ENCODE peak calls at places on chromosome 9, in six cellular contexts. J is HepG2, P is WTC11, U is SK-N-SH, A is IMR-90, M is K562. E is an unnamed sample.

GRCh38 chr9:113155911-113156559 is 5.2 kb downstream of the SLC31A2 start:
- DNase-seq in J (no peak), P (no peak), U (no peak), A (no peak), M (no peak), E (no peak)

GRCh38 chr9:37999501-38000189 is 69.4 kb downstream of the SHB start:
- DNase-seq in J (no peak), P (no peak), U (no peak), A (peak), M (no peak), E (no peak)

GRCh38 chr9:3824062-3824461 is 298.3 kb upstream of the RFX3 start:
- DNase-seq in J (no peak), P (no peak), U (peak), A (no peak), M (no peak), E (no peak)

GRCh38 chr9:2802494-2802921 is 41.4 kb downstream of the PUM3 start:
- DNase-seq in J (peak), P (no peak), U (no peak), A (peak), M (no peak), E (peak)

GRCh38 chr9:98429613-98430012 is 174.2 kb upstream of the TBC1D2 start:
- DNase-seq in J (no peak), P (no peak), U (no peak), A (peak), M (no peak), E (no peak)

GRCh38 chr9:22457448-22457847 is 10.8 kb downstream of the DMRTA1 start:
- DNase-seq in J (no peak), P (peak), U (no peak), A (no peak), M (no peak), E (no peak)

GRCh38 chr9:34374905-34375552 is 1.7 kb downstream of the MYORG start:
- DNase-seq in J (peak), P (peak), U (no peak), A (no peak), M (no peak), E (no peak)

GRCh38 chr9:124693403-124693802 is 77.7 kb downstream of the NR6A1 start:
- DNase-seq in J (no peak), P (no peak), U (no peak), A (no peak), M (no peak), E (no peak)

GRCh38 chr9:93597871-93598646 is 21.7 kb downstream of the PHF2 start:
- DNase-seq in J (no peak), P (peak), U (no peak), A (no peak), M (no peak), E (no peak)

GRCh38 chr9:91048739-91049138 is 247.1 kb downstream of the SYK start:
- DNase-seq in J (no peak), P (no peak), U (no peak), A (no peak), M (no peak), E (no peak)

GRCh38 chr9:126700296-126700695 is 86.6 kb downstream of the LMX1B start:
- DNase-seq in J (no peak), P (peak), U (peak), A (no peak), M (no peak), E (no peak)

GRCh38 chr9:135615666-135616620 is 23.4 kb downstream of the GLT6D1 start:
- DNase-seq in J (no peak), P (no peak), U (peak), A (no peak), M (no peak), E (no peak)

GRCh38 chr9:30851600-30851999 is 1532.8 kb upstream of the ACO1 start:
- DNase-seq in J (no peak), P (no peak), U (no peak), A (no peak), M (no peak), E (no peak)

GRCh38 chr9:135864447-135865049 is 42.8 kb downstream of the CAMSAP1 start:
- DNase-seq in J (peak), P (peak), U (peak), A (peak), M (peak), E (peak)

GRCh38 chr9:133525677-133526076 is 918 bp upstream of the MYMK start:
- DNase-seq in J (no peak), P (no peak), U (no peak), A (no peak), M (no peak), E (no peak)

GRCh38 chr9:99905833-99906402 is 536 bp upstream of the STX17 start:
- DNase-seq in J (no peak), P (no peak), U (peak), A (peak), M (no peak), E (no peak)

GRCh38 chr9:94625835-94626234 is 13.5 kb downstream of the FBP1 start:
- DNase-seq in J (no peak), P (no peak), U (no peak), A (no peak), M (no peak), E (no peak)

GRCh38 chr9:116096046-116096445 is 57.5 kb upstream of the PAPPA start:
- DNase-seq in J (no peak), P (no peak), U (no peak), A (peak), M (no peak), E (no peak)

GRCh38 chr9:20496328-20496727 is 126.0 kb downstream of the MLLT3 start:
- DNase-seq in J (no peak), P (no peak), U (no peak), A (no peak), M (no peak), E (no peak)
- TF ChIP-seq USF2 in J (no peak), P (no peak), U (no peak), A (no peak), M (no peak), E (no peak)

GRCh38 chr9:109109962-109110325 is 9.8 kb downstream of the TMEM245 start:
- DNase-seq in J (peak), P (no peak), U (no peak), A (no peak), M (no peak), E (no peak)

GRCh38 chr9:109108318-109108717 is 11.4 kb downstream of the TMEM245 start:
- DNase-seq in J (no peak), P (no peak), U (no peak), A (peak), M (no peak), E (no peak)

GRCh38 chr9:109113239-109113638 is 6.5 kb downstream of the TMEM245 start:
- DNase-seq in J (no peak), P (no peak), U (no peak), A (no peak), M (no peak), E (no peak)

GRCh38 chr9:109107402-109108240 is 12.1 kb downstream of the TMEM245 start:
- DNase-seq in J (peak), P (no peak), U (no peak), A (peak), M (peak), E (peak)

DNA sequence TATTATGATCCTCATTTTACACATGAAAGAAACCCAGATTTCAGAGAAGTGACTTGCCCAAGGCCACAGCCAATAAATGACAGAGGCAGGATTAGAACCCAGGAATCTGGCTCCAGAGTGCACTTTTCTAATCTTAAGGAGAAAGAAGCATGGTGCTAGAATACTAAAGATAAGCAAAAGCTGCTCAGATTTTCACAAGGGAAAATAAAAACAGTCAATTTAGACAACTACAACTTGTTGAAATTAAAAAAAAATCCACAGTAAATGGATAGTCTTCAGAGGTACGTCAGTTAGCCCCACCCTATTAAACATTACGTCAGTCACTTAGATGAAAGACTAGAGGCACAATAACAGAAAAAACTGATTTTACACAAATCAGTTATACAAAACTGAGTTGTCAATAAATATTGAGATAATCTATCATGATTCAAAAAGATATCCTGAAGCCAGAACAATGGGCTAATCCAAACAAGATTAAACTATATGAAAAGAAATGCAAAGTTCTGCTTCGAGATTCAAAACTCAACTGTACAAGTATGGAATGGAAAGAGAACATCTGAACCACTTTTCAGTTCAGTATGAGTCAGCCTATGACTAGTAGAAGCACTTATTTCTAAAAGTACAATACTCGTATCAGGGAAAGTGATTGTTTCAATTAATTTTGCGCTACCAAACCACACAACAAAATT is 9.3 kb downstream of the TMEM245 start:
- DNase-seq in J (no peak), P (no peak), U (no peak), A (peak), M (no peak), E (peak)
- TF ChIP-seq USF2 in J (no peak), P (no peak), U (no peak), A (no peak), M (no peak), E (no peak)

DNA sequence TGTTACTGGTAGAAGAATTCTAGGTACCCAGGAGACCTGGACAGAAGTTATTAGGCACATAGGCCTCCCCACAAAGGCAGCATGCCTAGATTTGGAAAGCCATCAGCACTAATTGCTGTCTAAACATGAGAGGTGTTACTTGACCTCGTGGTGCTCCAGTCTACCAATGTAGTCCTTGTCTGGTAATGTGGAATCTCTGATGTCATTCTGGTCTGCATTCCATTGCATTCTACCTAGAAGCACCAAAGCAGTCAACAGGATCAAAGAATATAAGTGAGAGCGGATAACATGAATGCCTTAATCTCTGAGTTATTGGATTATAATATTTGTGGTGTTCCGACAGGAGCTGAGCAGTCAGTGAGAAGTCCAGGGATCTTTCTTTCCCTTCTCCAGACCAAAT is 175.2 kb downstream of the PSAT1 start:
- DNase-seq in J (no peak), P (no peak), U (no peak), A (no peak), M (no peak), E (no peak)
- TF ChIP-seq USF2 in J (no peak), P (no peak), U (no peak), A (no peak), M (no peak), E (no peak)

DNA sequence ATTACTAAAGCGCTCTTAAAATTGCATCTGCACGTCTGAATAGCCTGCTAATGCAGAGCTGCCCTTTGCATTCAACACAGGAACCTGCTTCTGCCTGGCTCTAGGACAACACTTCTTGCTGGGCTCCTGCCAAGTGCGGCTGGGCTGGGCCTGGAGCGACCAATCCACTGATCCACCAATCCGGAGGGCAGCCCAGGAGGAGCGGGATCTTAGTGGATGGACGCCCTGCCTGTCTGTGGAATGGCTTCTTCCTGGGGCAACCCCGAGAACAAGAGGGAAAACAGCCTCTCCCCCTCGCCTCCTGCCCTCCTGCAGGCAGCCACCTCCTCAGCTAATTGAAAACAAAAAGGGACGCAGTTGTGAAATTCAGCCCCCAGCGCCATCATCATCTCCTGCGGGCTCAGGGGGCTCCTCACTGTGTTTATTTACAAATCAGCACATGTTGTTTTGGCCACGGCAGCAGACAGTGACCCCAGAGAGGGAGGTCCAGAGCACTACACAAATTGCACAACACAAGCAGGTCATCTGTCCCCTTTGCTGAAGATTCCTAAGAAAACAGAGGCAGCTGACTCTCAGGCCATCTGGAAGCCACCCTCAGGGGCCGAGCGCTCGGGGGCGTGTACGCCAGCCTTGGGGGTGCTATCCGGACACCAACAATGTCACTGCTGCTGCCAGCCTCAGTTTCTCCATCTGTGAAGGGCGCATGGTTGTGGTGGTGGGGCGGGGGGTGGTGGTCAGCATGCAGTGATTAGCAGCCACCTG is 57.3 kb downstream of the GADD45G start:
- DNase-seq in J (peak), P (peak), U (peak), A (peak), M (peak), E (peak)
- TF ChIP-seq USF2 in J (no peak), P (no peak), U (no peak), A (no peak), M (no peak), E (no peak)

GRCh38 chr9:12054235-12054634 is 639.0 kb upstream of the TYRP1 start:
- DNase-seq in J (no peak), P (no peak), U (no peak), A (no peak), M (no peak), E (no peak)
- TF ChIP-seq USF2 in J (no peak), P (no peak), U (no peak), A (no peak), M (no peak), E (no peak)

GRCh38 chr9:127753148-127753547 is 18.1 kb upstream of the TOR2A start:
- DNase-seq in J (no peak), P (no peak), U (no peak), A (no peak), M (no peak), E (no peak)
- TF ChIP-seq USF2 in J (no peak), P (no peak), U (no peak), A (no peak), M (no peak), E (no peak)

GRCh38 chr9:20714442-20715415 is 30.7 kb downstream of the FOCAD start:
- DNase-seq in J (no peak), P (no peak), U (no peak), A (no peak), M (no peak), E (no peak)

GRCh38 chr9:20707708-20708107 is 23.6 kb downstream of the FOCAD start:
- DNase-seq in J (no peak), P (no peak), U (no peak), A (no peak), M (no peak), E (no peak)

DNA sequence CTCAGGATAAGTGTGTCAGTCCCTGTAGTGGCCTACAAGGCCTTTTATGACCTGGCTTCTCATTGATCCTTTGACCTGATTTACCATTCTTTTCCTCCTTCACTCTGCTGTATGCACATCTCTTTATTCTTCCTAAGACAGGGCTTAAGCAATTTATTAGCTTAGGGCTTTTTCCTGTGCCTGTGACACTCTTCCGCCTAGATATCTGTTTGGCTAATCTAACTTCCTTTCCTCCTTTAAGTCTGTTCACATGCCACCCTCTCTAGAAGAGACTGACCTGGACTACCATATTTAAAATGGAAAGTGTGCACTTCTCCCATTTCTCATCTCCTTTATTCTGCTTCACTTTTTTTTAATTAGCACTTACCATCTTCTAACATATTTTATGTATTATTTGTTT is 29.1 kb downstream of the FOCAD start:
- DNase-seq in J (no peak), P (no peak), U (no peak), A (no peak), M (no peak), E (no peak)
- TF ChIP-seq USF2 in J (no peak), P (no peak), U (no peak), A (no peak), M (no peak), E (no peak)

GRCh38 chr9:70318002-70318401 is 59.2 kb downstream of the SMC5 start:
- DNase-seq in J (peak), P (peak), U (no peak), A (no peak), M (no peak), E (peak)
- TF ChIP-seq USF2 in J (no peak), P (no peak), U (no peak), A (no peak), M (no peak), E (no peak)

DNA sequence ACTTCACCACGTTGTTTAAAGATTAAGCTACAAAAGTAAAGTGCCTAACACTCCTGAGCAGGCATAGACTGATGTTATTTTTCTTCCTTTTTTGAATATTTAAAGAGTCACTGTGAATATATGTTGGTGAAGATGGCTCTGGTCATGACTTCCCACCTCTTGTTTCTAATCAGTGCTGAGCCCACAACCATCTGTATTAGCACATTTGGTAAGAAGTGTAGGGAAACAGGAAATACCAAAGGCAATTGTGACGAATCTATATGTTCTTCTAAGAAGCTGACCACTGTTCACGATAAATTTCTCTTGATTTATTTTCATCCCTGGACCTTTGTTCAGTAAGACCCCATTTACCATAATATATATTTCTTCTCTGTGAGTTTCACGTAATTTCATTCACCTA is 108.3 kb upstream of the PCA3 start:
- DNase-seq in J (no peak), P (no peak), U (no peak), A (no peak), M (no peak), E (no peak)
- TF ChIP-seq USF2 in J (no peak), P (no peak), U (no peak), A (no peak), M (no peak), E (no peak)

GRCh38 chr9:120713257-120714087 is 798 bp downstream of the MEGF9 start:
- DNase-seq in J (no peak), P (peak), U (peak), A (no peak), M (peak), E (peak)
- TF ChIP-seq USF2 in J (no peak), P (no peak), U (no peak), A (no peak), M (no peak), E (no peak)